ENCODE peak calls at places on chromosomes 4 and X, in five cellular contexts. J, L, S, R and P are unnamed samples.

GRCh38 chrX:40867352-40867751 is 132.0 kb upstream of the MED14 start:
- DNase-seq in J (no peak), L (no peak), S (no peak), R (no peak), P (peak; percentile 8)

GRCh38 chr4:182764137-182764536 is 153.0 kb downstream of the DCTD start:
- DNase-seq in J (no peak), L (no peak), S (no peak), R (no peak), P (no peak)

GRCh38 chrX:97294016-97294415 is 410.3 kb downstream of the RPA4 start:
- DNase-seq in J (no peak), L (no peak), S (no peak), R (no peak), P (no peak)

GRCh38 chrX:41407816-41408215 is 39.3 kb upstream of the NYX start:
- DNase-seq in J (no peak), L (no peak), S (no peak), R (no peak), P (no peak)

GRCh38 chrX:154457491-154458115 is 478 bp upstream of the PLXNA3 start:
- DNase-seq in J (peak; percentile 60), L (peak; percentile 80), S (no peak), R (no peak), P (peak; percentile 18)

GRCh38 chrX:116240446-116240845 is 69.9 kb downstream of the AGTR2 start:
- DNase-seq in J (no peak), L (no peak), S (no peak), R (no peak), P (no peak)

GRCh38 chr4:185590982-185591381 is 55.7 kb upstream of the PDLIM3 start:
- DNase-seq in J (no peak), L (no peak), S (no peak), R (no peak), P (no peak)

GRCh38 chr4:14345356-14345775 is 656.9 kb upstream of the CPEB2 start:
- DNase-seq in J (no peak), L (no peak), S (peak; percentile 26), R (no peak), P (no peak)

GRCh38 chr4:29970626-29971025 is 749.5 kb upstream of the PCDH7 start:
- DNase-seq in J (no peak), L (peak; percentile 72), S (no peak), R (no peak), P (peak; percentile 1)

GRCh38 chr4:38122060-38122459 is 161.9 kb downstream of the PTTG2 start:
- DNase-seq in J (no peak), L (no peak), S (no peak), R (no peak), P (no peak)

GRCh38 chr4:15805583-15806517 is 27.7 kb downstream of the CD38 start:
- DNase-seq in J (peak; percentile 46), L (peak; percentile 86), S (peak; percentile 36), R (no peak), P (no peak)

GRCh38 chr4:124946696-124947095 is 234.2 kb upstream of the ANKRD50 start:
- DNase-seq in J (no peak), L (no peak), S (no peak), R (no peak), P (no peak)
- H3K4me3 ChIP-seq in J (no peak overlapping the region), L (no peak overlapping the region), S (no peak overlapping the region), R (no peak overlapping the region), P (no peak overlapping the region)

GRCh38 chr4:2041234-2042130 is 17.6 kb upstream of the NAT8L start:
- DNase-seq in J (peak; percentile 82), L (peak; percentile 97), S (peak; percentile 74), R (peak; percentile 78), P (peak; percentile 74)

GRCh38 chr4:2042947-2043395 is 16.2 kb upstream of the NAT8L start:
- DNase-seq in J (no peak), L (no peak), S (no peak), R (no peak), P (no peak)

GRCh38 chr4:2043396-2044118 is 15.6 kb upstream of the NAT8L start:
- DNase-seq in J (no peak), L (no peak), S (no peak), R (no peak), P (no peak)

GRCh38 chr4:2042207-2042946 is 16.8 kb upstream of the NAT8L start:
- DNase-seq in J (peak; percentile 45), L (no peak), S (no peak), R (no peak), P (peak; percentile 33)

GRCh38 chr4:2040391-2041233 is 18.5 kb upstream of the NAT8L start:
- DNase-seq in J (no peak), L (peak; percentile 70), S (no peak), R (no peak), P (no peak)
- H3K4me3 ChIP-seq in J (peak overlapping the region; percentile 80), L (peak overlapping the region; percentile 75), S (peak overlapping the region; percentile 77), R (peak overlapping the region; percentile 74), P (peak overlapping the region; percentile 63)

DNA sequence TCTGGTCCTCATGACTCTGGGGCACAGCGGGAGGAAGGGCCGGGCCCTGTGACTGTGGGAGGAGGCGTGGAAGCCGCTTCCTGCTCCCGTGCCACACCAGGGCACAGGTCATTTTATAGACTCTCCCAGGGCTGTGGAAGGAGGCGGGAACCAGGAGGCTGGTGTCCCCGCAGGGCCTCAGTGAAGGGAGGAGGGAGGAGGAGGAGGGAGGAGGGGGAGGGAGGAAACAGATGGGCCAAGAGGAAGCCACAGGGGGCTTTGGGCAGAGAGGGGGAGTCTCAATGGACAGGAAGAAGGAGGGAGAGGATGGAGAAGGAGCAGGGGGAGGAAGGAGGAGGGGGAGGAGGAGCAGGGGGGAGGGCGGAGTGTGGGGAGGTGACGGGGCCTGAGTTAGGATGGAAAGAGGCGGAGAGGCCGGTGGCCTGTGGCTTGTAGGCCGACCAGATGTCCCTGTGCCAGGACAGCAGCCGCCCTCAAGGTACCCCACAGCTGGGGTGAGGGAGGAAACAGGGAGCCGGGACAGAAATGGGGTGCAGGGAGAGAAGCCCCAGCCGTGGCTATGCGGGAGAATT is 6.2 kb upstream of the PLCXD1 start:
- DNase-seq in J (no peak), L (peak; percentile 86), S (peak; percentile 30), R (no peak), P (no peak)
- H3K4me3 ChIP-seq in J (peak overlapping the region; percentile 65), L (peak overlapping the region; percentile 83), S (no peak overlapping the region), R (peak overlapping the region; percentile 65), P (no peak overlapping the region)

GRCh38 chr4:158722917-158723793 is at the start of gene PPID:
- DNase-seq in J (peak; percentile 77), L (peak; percentile 92), S (peak; percentile 75), R (peak; percentile 86), P (peak; percentile 100)

GRCh38 chr4:158728256-158728655 is 5.1 kb upstream of the PPID start:
- DNase-seq in J (no peak), L (no peak), S (no peak), R (no peak), P (no peak)

GRCh38 chr4:158722291-158722916 is 792 bp downstream of the PPID start:
- DNase-seq in J (peak; percentile 6), L (peak; percentile 62), S (no peak), R (no peak), P (peak; percentile 67)

GRCh38 chr4:158721680-158722079 is 1.5 kb downstream of the PPID start:
- DNase-seq in J (no peak), L (no peak), S (no peak), R (no peak), P (no peak)

DNA sequence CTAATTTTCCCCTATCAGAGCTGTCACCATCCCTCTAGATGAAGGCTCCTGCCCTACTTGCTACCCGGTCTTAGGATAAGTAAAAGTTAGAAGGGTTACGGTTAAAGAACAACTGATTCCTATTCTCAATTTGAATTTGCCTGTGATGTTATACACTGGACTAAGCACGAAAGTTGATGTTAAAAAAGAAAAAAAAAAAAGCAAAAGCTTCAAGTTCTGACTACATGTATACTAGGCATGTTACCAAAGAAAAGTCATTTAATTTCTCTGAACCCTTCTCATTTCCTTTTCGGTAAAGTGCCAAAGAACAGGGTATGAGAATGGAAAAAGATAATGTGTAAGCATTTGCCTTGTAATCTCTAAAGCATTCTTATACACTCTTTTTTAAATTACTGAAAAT is 1.5 kb upstream of the PPID start:
- DNase-seq in J (no peak), L (no peak), S (no peak), R (no peak), P (no peak)
- H3K4me3 ChIP-seq in J (no peak overlapping the region), L (no peak overlapping the region), S (no peak overlapping the region), R (no peak overlapping the region), P (no peak overlapping the region)

DNA sequence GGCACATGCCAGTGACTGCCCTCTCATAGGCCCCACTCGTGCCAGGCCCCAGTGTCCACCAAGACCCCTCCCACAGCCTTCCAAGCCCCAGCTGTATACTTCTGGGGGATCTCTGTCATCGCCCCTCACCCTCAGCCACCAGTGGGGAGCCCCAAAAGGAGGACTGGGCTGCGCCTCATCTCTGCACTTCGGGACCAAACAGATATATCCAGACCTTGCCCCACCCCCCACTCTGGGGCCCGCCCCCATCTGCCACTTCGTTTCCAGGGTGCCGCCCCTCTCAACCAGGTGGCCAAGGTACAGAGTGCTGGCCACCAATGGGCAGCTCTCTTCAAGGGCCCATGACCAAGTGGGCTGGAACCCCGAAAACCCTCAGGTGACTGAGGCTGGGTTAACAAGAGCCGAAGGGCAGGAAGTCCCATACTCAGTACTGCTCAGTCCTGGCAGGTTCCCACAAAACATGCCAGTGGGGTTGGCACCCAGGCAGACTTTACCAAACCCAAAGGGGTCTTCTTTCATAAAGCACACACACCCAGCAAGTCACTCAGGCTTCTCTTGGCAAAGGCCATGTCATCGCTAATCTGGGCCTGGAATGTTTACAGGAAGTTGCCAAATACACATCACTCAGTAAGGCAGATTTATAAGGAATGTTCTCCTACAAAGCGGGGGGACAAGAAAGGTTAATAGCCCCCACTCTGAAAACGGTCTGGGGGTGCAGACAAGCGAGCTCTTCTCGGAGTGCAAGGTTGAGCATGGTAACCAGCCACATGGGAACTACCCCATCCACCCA is 4.4 kb downstream of the ZFYVE28 start:
- DNase-seq in J (peak; percentile 23), L (peak; percentile 63), S (peak; percentile 32), R (no peak), P (no peak)
- H3K4me3 ChIP-seq in J (peak overlapping the region; percentile 38), L (peak overlapping the region; percentile 48), S (no peak overlapping the region), R (peak overlapping the region; percentile 44), P (no peak overlapping the region)

DNA sequence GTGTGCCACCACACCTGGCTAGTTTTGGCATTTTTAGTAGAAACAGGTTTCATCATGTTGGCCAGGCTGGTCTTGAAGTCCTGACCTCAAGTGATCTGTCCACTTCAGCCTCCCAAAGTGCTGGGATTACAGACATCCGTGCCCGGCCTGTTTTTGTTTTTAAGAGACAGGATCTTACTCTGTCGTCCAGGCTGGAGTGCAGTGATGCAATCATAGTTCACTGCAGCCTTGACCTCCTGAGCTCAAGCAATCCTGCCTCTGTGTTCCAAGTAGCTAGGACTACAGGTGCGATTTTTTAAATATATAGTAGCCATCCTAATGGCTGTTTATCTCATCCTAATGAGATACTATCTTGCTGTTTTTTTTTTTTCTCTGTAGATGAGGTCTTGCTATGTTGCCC is 47.6 kb downstream of the RNF212 start:
- DNase-seq in J (no peak), L (no peak), S (no peak), R (no peak), P (no peak)
- H3K4me3 ChIP-seq in J (no peak overlapping the region), L (no peak overlapping the region), S (no peak overlapping the region), R (no peak overlapping the region), P (no peak overlapping the region)